ENCODE peak calls at places on chromosome 5, in five cellular contexts. V is mammary epithelial cell, F is transverse colon, P is small intestine, S is ovary. X is an unnamed sample.

GRCh38 chr5:76737846-76738245 is 21.9 kb downstream of the F2R start:
- DNase-seq in V (no peak), F (no peak), P (no peak), S (no peak), X (no peak)

GRCh38 chr5:62937661-62938558 is 359.3 kb downstream of the LRRC70 start:
- DNase-seq in V (no peak), F (no peak), P (no peak), S (no peak), X (no peak)

GRCh38 chr5:57249251-57249874 is 75.5 kb downstream of the GPBP1 start:
- DNase-seq in V (no peak), F (no peak), P (no peak), S (no peak), X (no peak)

GRCh38 chr5:113505181-113505580 is 8.3 kb upstream of the YTHDC2 start:
- DNase-seq in V (peak; percentile 83), F (no peak), P (no peak), S (no peak), X (no peak)

GRCh38 chr5:129459485-129460120 is 495 bp upstream of the ADAMTS19 start:
- DNase-seq in V (peak; percentile 4), F (peak; percentile 12), P (peak; percentile 22), S (peak; percentile 19), X (peak; percentile 21)

GRCh38 chr5:173454764-173455598 is 126.8 kb upstream of the STC2 start:
- DNase-seq in V (peak; percentile 91), F (peak; percentile 12), P (no peak), S (no peak), X (no peak)

GRCh38 chr5:141734501-141735231 is 52.6 kb upstream of the ARAP3 start:
- DNase-seq in V (peak; percentile 66), F (peak; percentile 30), P (peak; percentile 29), S (no peak), X (no peak)

GRCh38 chr5:72387985-72388384 is 67.8 kb downstream of the PTCD2 start:
- DNase-seq in V (peak; percentile 80), F (no peak), P (no peak), S (no peak), X (no peak)

GRCh38 chr5:87129051-87129450 is 138.6 kb upstream of the RASA1 start:
- DNase-seq in V (no peak), F (no peak), P (no peak), S (no peak), X (no peak)

GRCh38 chr5:87541033-87541432 is 128.3 kb upstream of the CCNH start:
- DNase-seq in V (peak; percentile 63), F (peak; percentile 36), P (no peak), S (peak; percentile 55), X (peak; percentile 44)

GRCh38 chr5:92505145-92505544 is 1075.9 kb downstream of the NR2F1-AS1 start:
- DNase-seq in V (peak; percentile 28), F (no peak), P (no peak), S (no peak), X (no peak)

GRCh38 chr5:66661149-66661548 is 65.0 kb downstream of the MAST4 start:
- DNase-seq in V (no peak), F (peak; percentile 32), P (no peak), S (peak; percentile 53), X (peak; percentile 4)

GRCh38 chr5:1175801-1176472 is 25.5 kb upstream of the SLC6A19 start:
- DNase-seq in V (no peak), F (no peak), P (no peak), S (no peak), X (no peak)

GRCh38 chr5:177405805-177406204 is 3.6 kb downstream of the F12 start:
- DNase-seq in V (no peak), F (peak; percentile 61), P (no peak), S (no peak), X (no peak)

GRCh38 chr5:54742417-54742889 is 224.9 kb downstream of the SNX18 start:
- DNase-seq in V (peak; percentile 76), F (peak; percentile 24), P (peak; percentile 67), S (no peak), X (no peak)

GRCh38 chr5:54415147-54415546 is 40.4 kb upstream of the HSPB3 start:
- DNase-seq in V (no peak), F (peak; percentile 17), P (peak; percentile 22), S (no peak), X (no peak)

GRCh38 chr5:167511-167910 is 23.8 kb upstream of the LRRC14B start:
- DNase-seq in V (no peak), F (no peak), P (no peak), S (no peak), X (no peak)

GRCh38 chr5:124262443-124262842 is 484.0 kb downstream of the ZNF608 start:
- DNase-seq in V (no peak), F (no peak), P (no peak), S (no peak), X (no peak)

GRCh38 chr5:178069909-178070308 is 43.4 kb upstream of the N4BP3 start:
- DNase-seq in V (peak; percentile 28), F (peak; percentile 13), P (peak; percentile 22), S (no peak), X (no peak)

GRCh38 chr5:6719896-6720560 is 6.8 kb downstream of the TENT4A start:
- DNase-seq in V (no peak), F (no peak), P (no peak), S (peak; percentile 13), X (no peak)

GRCh38 chr5:140840978-140841962 is at the start of gene PCDHA8:
- DNase-seq in V (no peak), F (no peak), P (no peak), S (no peak), X (no peak)

GRCh38 chr5:159034083-159034824 is 65.5 kb downstream of the EBF1 start:
- DNase-seq in V (no peak), F (no peak), P (peak; percentile 6), S (no peak), X (no peak)

GRCh38 chr5:54876-55569 is 36.9 kb upstream of the PLEKHG4B start:
- DNase-seq in V (no peak), F (no peak), P (no peak), S (no peak), X (no peak)

GRCh38 chr5:40775846-40776657 is 20.3 kb upstream of the TTC33 start:
- DNase-seq in V (no peak), F (no peak), P (no peak), S (no peak), X (no peak)

GRCh38 chr5:58934629-58935097 is 351.8 kb downstream of the RAB3C start:
- DNase-seq in V (no peak), F (no peak), P (no peak), S (no peak), X (no peak)

GRCh38 chr5:157109744-157110143 is 900 bp upstream of the HAVCR2 start:
- DNase-seq in V (no peak), F (no peak), P (peak; percentile 33), S (no peak), X (no peak)

GRCh38 chr5:108749130-108749861 is 1.6 kb downstream of the FER start:
- DNase-seq in V (peak; percentile 41), F (no peak), P (peak; percentile 15), S (no peak), X (peak; percentile 79)

GRCh38 chr5:318341-318897 is 3.1 kb upstream of the AHRR start:
- DNase-seq in V (peak; percentile 47), F (no peak), P (no peak), S (peak; percentile 12), X (no peak)

GRCh38 chr5:167065784-167066183 is 1225.7 kb upstream of the WWC1 start:
- DNase-seq in V (no peak), F (no peak), P (no peak), S (no peak), X (no peak)

GRCh38 chr5:10789021-10789420 is 28.0 kb upstream of the DAP start:
- DNase-seq in V (no peak), F (peak; percentile 10), P (no peak), S (peak; percentile 85), X (no peak)

GRCh38 chr5:71460693-71461092 is 5.2 kb downstream of the BDP1 start:
- DNase-seq in V (no peak), F (no peak), P (no peak), S (no peak), X (no peak)

GRCh38 chr5:108481355-108481931 is 99.5 kb upstream of the FBXL17 start:
- DNase-seq in V (peak; percentile 16), F (no peak), P (peak; percentile 50), S (no peak), X (no peak)

GRCh38 chr5:55582256-55582655 is 47.5 kb upstream of the PLPP1 start:
- DNase-seq in V (no peak), F (no peak), P (no peak), S (no peak), X (no peak)

GRCh38 chr5:150065886-150066285 is 20.5 kb downstream of the CSF1R start:
- DNase-seq in V (no peak), F (no peak), P (no peak), S (no peak), X (no peak)

GRCh38 chr5:150066901-150067396 is 19.4 kb downstream of the CSF1R start:
- DNase-seq in V (peak; percentile 60), F (no peak), P (no peak), S (no peak), X (no peak)

GRCh38 chr5:150067405-150067960 is 18.9 kb downstream of the CSF1R start:
- DNase-seq in V (no peak), F (no peak), P (no peak), S (no peak), X (no peak)

GRCh38 chr5:150065346-150065745 is 21.0 kb downstream of the CSF1R start:
- DNase-seq in V (no peak), F (peak; percentile 40), P (no peak), S (no peak), X (no peak)

GRCh38 chr5:150066436-150066835 is 19.9 kb downstream of the CSF1R start:
- DNase-seq in V (no peak), F (no peak), P (no peak), S (no peak), X (no peak)
- H3K27ac ChIP-seq in V (no peak overlapping the region), F (no peak overlapping the region), P (peak overlapping the region; percentile 29), S (no peak overlapping the region), X (no peak overlapping the region)

GRCh38 chr5:176383248-176383905 is 5.0 kb downstream of the NOP16 start:
- DNase-seq in V (no peak), F (no peak), P (no peak), S (no peak), X (peak; percentile 30)
- H3K36me3 ChIP-seq in V (peaks cover 43% of the 10 kb centered on the region), F (peaks cover 16% of the 10 kb centered on the region), P (peaks cover 9% of the 10 kb centered on the region), S (no peaks in the 10 kb centered on the region), X (peaks cover 14% of the 10 kb centered on the region)

GRCh38 chr5:149419532-149420485 is 40.7 kb upstream of the IL17B start:
- DNase-seq in V (no peak), F (no peak), P (no peak), S (no peak), X (no peak)
- H3K4me1 ChIP-seq in V (no peaks in the 10 kb centered on the region), F (peaks cover 24% of the 10 kb centered on the region), P (peaks cover 3% of the 10 kb centered on the region), S (peaks cover 67% of the 10 kb centered on the region), X (no peaks in the 10 kb centered on the region)

DNA sequence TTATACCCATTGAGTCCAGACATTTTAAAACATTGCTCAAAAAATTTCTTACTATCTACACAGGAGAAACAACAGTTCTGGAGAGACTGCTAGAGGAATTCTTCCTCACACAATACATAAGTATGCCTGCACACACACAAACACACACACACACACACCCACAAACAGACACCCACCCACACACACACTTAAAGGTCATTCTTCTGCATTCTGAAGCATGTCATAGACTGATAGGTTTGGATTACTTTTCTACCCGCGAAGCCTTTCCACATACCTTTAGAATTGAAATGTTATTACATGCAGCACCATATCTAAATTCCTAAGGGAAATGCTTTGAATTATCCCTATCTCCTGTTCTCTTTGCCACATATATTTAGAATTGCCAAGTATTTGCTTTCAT is 80.2 kb downstream of the FAM174A start:
- DNase-seq in V (no peak), F (no peak), P (no peak), S (no peak), X (no peak)
- H3K27ac ChIP-seq in V (no peak overlapping the region), F (no peak overlapping the region), P (no peak overlapping the region), S (no peak overlapping the region), X (no peak overlapping the region)